ENCODE peak calls at places on chromosomes 7 and 10, in five cellular contexts. B is mammary epithelial cell, V is hepatocyte, H is MM.1S, R is H1. A is an unnamed sample.
A peak's percentile ranks its signal among the peaks of the same experiment; 100 is the strongest.

GRCh38 chr7:32870298-32870697 is 21.3 kb downstream of the KBTBD2 start:
- DNase-seq in B (no peak), V (no peak), H (no peak), R (no peak), A (no peak)

GRCh38 chr7:68785036-68785435 is 813.2 kb upstream of the AUTS2 start:
- DNase-seq in B (no peak), V (no peak), H (no peak), R (no peak), A (no peak)

GRCh38 chr7:125934965-125935364 is 1005.3 kb upstream of the POT1 start:
- DNase-seq in B (no peak), V (peak; percentile 24), H (no peak), R (no peak), A (no peak)

GRCh38 chr7:2645274-2645868 is 13.6 kb downstream of the TTYH3 start:
- DNase-seq in B (no peak), V (no peak), H (peak; percentile 27), R (no peak), A (no peak)

GRCh38 chr7:108630002-108630401 is 60.3 kb downstream of the DNAJB9 start:
- DNase-seq in B (no peak), V (peak; percentile 45), H (no peak), R (no peak), A (no peak)

GRCh38 chr7:149624006-149624405 is 126.4 kb upstream of the ZNF746 start:
- DNase-seq in B (peak; percentile 23), V (peak; percentile 61), H (peak; percentile 58), R (no peak), A (no peak)

GRCh38 chr7:100835903-100836811 is 8.8 kb upstream of the EPHB4 start:
- DNase-seq in B (peak; percentile 4), V (peak; percentile 89), H (no peak), R (peak; percentile 84), A (no peak)

GRCh38 chr7:110803602-110804143 is 287.3 kb upstream of the LRRN3 start:
- DNase-seq in B (no peak), V (no peak), H (no peak), R (no peak), A (no peak)

GRCh38 chr7:87113077-87113476 is 39.2 kb upstream of the DMTF1 start:
- DNase-seq in B (no peak), V (no peak), H (no peak), R (no peak), A (no peak)

GRCh38 chr7:153682628-153683027 is 369.6 kb upstream of the DPP6 start:
- DNase-seq in B (no peak), V (no peak), H (no peak), R (no peak), A (no peak)

GRCh38 chr7:23759556-23760391 is 49.8 kb downstream of the STK31 start:
- DNase-seq in B (peak; percentile 85), V (no peak), H (no peak), R (no peak), A (no peak)

GRCh38 chr10:101047961-101048892 is 13.6 kb upstream of the KAZALD1 start:
- DNase-seq in B (no peak), V (peak; percentile 60), H (no peak), R (peak; percentile 82), A (no peak)
- TF ChIP-seq EZH2 in B (no peak), V (peak; percentile 86), H (no peak), R (peak; percentile 83), A (no peak)

GRCh38 chr7:151444632-151445031 is 4.7 kb upstream of the CRYGN start:
- DNase-seq in B (no peak), V (no peak), H (no peak), R (no peak), A (no peak)
- TF ChIP-seq EZH2 in B (no peak), V (no peak), H (no peak), R (no peak), A (no peak)

DNA sequence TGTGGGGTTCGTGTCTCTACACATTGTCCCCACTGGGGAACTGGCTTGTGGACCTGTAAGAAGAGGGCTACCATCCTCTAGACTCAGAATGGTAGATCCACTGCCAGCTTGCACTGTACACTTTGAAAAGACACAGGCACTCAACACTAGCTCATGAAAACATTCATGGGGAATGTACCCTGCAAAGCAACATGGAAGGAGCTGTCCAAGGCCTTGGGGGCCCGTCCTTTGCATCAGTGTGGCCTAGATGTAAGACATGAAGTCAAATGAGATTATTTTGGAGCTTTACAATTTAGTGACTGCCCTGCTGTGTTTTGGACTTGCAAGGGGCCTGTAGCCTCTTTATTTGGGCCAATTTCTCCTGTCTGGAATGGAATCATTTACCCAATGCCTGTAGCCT is 399.0 kb upstream of the PCDH15 start:
- DNase-seq in B (peak; percentile 2), V (no peak), H (no peak), R (no peak), A (no peak)
- TF ChIP-seq EZH2 in B (no peak), V (no peak), H (no peak), R (no peak), A (no peak)

GRCh38 chr7:74289660-74290589 is 718 bp downstream of the CLIP2 start:
- DNase-seq in B (no peak), V (no peak), H (no peak), R (no peak), A (no peak)
- TF ChIP-seq EZH2 in B (no peak), V (no peak), H (no peak), R (no peak), A (no peak)

A was measured in keratinocyte.